ENCODE peak calls at places on chromosomes 6 and 20, in ten cellular contexts. O is activated CD4-positive, CD25-positive, alpha-beta regulatory T cell; D is cardiac fibroblast; W is transverse colon; Q is OCI-LY7; A is fibroblast of mammary gland; J is CD8-positive, alpha-beta T cell; H is left cardiac atrium; L is germinal center; U is AG08396. M is an unnamed sample.

GRCh38 chr6:149140137-149140909 is 177.2 kb upstream of the TAB2 start:
- DNase-seq in O (no peak), D (no peak), W (no peak), Q (no peak), A (no peak), J (peak), H (no peak), L (peak), U (no peak), M (no peak)

GRCh38 chr20:45051497-45052060 is 49.3 kb downstream of the KCNS1 start:
- DNase-seq in O (no peak), D (no peak), W (no peak), Q (peak), A (no peak), J (no peak), H (no peak), L (peak), U (no peak), M (no peak)

GRCh38 chr6:29447670-29448069 is 8.6 kb downstream of the OR10C1 start:
- DNase-seq in O (no peak), D (no peak), W (no peak), Q (no peak), A (no peak), J (no peak), H (no peak), L (no peak), U (no peak), M (no peak)

GRCh38 chr6:161866570-161866969 is 592.7 kb upstream of the AGPAT4 start:
- DNase-seq in O (no peak), D (no peak), W (peak), Q (no peak), A (no peak), J (no peak), H (no peak), L (no peak), U (no peak), M (no peak)

GRCh38 chr6:142537612-142538478 is 236.0 kb downstream of the ADGRG6 start:
- DNase-seq in O (no peak), D (peak), W (no peak), Q (peak), A (peak), J (no peak), H (no peak), L (no peak), U (no peak), M (no peak)

GRCh38 chr6:101391772-101392560 is 1.5 kb upstream of the GRIK2 start:
- DNase-seq in O (no peak), D (no peak), W (no peak), Q (no peak), A (peak), J (no peak), H (no peak), L (no peak), U (no peak), M (peak)

GRCh38 chr6:24919404-24919892 is 16.3 kb downstream of the RIPOR2 start:
- DNase-seq in O (no peak), D (no peak), W (no peak), Q (peak), A (no peak), J (no peak), H (no peak), L (peak), U (no peak), M (peak)

GRCh38 chr6:149037026-149037734 is 280.3 kb upstream of the TAB2 start:
- DNase-seq in O (no peak), D (no peak), W (no peak), Q (no peak), A (peak), J (no peak), H (no peak), L (no peak), U (peak), M (no peak)

GRCh38 chr20:14673164-14673563 is 335.8 kb upstream of the FLRT3 start:
- DNase-seq in O (no peak), D (no peak), W (no peak), Q (no peak), A (no peak), J (no peak), H (no peak), L (no peak), U (no peak), M (no peak)

GRCh38 chr6:15504581-15505350 is 158.1 kb downstream of the DTNBP1 start:
- DNase-seq in O (no peak), D (peak), W (peak), Q (no peak), A (peak), J (no peak), H (peak), L (no peak), U (peak), M (peak)

GRCh38 chr20:24365685-24366084 is 103.7 kb upstream of the SYNDIG1 start:
- DNase-seq in O (no peak), D (no peak), W (no peak), Q (no peak), A (no peak), J (no peak), H (no peak), L (no peak), U (no peak), M (no peak)

GRCh38 chr20:57417830-57418780 is 26.9 kb downstream of the RBM38 start:
- DNase-seq in O (no peak), D (no peak), W (no peak), Q (no peak), A (no peak), J (no peak), H (no peak), L (no peak), U (no peak), M (no peak)

GRCh38 chr6:42417641-42418112 is 34.0 kb downstream of the TRERF1 start:
- DNase-seq in O (no peak), D (peak), W (no peak), Q (no peak), A (no peak), J (peak), H (no peak), L (no peak), U (no peak), M (no peak)

GRCh38 chr6:111980979-111981378 is 72.9 kb upstream of the CCN6 start:
- DNase-seq in O (no peak), D (no peak), W (no peak), Q (no peak), A (peak), J (no peak), H (peak), L (no peak), U (no peak), M (no peak)

GRCh38 chr6:107488875-107489635 is 862 bp upstream of the SOBP start:
- DNase-seq in O (no peak), D (peak), W (no peak), Q (peak), A (peak), J (peak), H (peak), L (peak), U (peak), M (peak)

GRCh38 chr6:142013286-142013685 is 119.4 kb upstream of the GJE1 start:
- DNase-seq in O (no peak), D (peak), W (no peak), Q (no peak), A (peak), J (no peak), H (no peak), L (no peak), U (no peak), M (no peak)

GRCh38 chr6:38646166-38646565 is 6.4 kb upstream of the BTBD9 start:
- DNase-seq in O (no peak), D (no peak), W (no peak), Q (no peak), A (no peak), J (no peak), H (no peak), L (no peak), U (no peak), M (no peak)

GRCh38 chr6:163756079-163756478 is 341.6 kb downstream of the QKI start:
- DNase-seq in O (no peak), D (no peak), W (peak), Q (peak), A (no peak), J (no peak), H (no peak), L (peak), U (no peak), M (no peak)

GRCh38 chr20:57264151-57264792 is 2.2 kb downstream of the BMP7 start:
- DNase-seq in O (no peak), D (no peak), W (no peak), Q (no peak), A (no peak), J (no peak), H (no peak), L (no peak), U (no peak), M (peak)

GRCh38 chr6:35181313-35181932 is 32.3 kb upstream of the SCUBE3 start:
- DNase-seq in O (no peak), D (peak), W (no peak), Q (no peak), A (peak), J (no peak), H (no peak), L (no peak), U (peak), M (no peak)

GRCh38 chr6:108133594-108134179 is 32.1 kb upstream of the NR2E1 start:
- DNase-seq in O (no peak), D (peak), W (peak), Q (no peak), A (peak), J (no peak), H (peak), L (peak), U (peak), M (peak)